ENCODE peak calls at places on chromosomes 1 and 21, in four cellular contexts. One of them, this sample, is unnamed.

GRCh38 chr1:221696045-221696444 is 45.8 kb downstream of the DUSP10 start:
- DNase-seq in NCI-H510A: no peak
- DNase-seq in astrocyte of the hippocampus: peak; percentile 39
- DNase-seq in ELF-1: no peak
- DNase-seq in this sample: no peak

GRCh38 chr1:5331101-5331500 is 661.1 kb downstream of the NPHP4 start:
- DNase-seq in NCI-H510A: no peak
- DNase-seq in astrocyte of the hippocampus: no peak
- DNase-seq in ELF-1: no peak
- DNase-seq in this sample: no peak

GRCh38 chr1:53726009-53726600 is 12.9 kb downstream of the GLIS1 start:
- DNase-seq in NCI-H510A: no peak
- DNase-seq in astrocyte of the hippocampus: no peak
- DNase-seq in ELF-1: no peak
- DNase-seq in this sample: no peak

GRCh38 chr21:46540087-46540710 is 64.7 kb downstream of the S100B start:
- DNase-seq in NCI-H510A: no peak
- DNase-seq in astrocyte of the hippocampus: no peak
- DNase-seq in ELF-1: no peak
- DNase-seq in this sample: no peak

GRCh38 chr1:19559641-19560040 is 74.3 kb upstream of the CAPZB start:
- DNase-seq in NCI-H510A: no peak
- DNase-seq in astrocyte of the hippocampus: peak; percentile 81
- DNase-seq in ELF-1: no peak
- DNase-seq in this sample: no peak

GRCh38 chr1:32981003-32981909 is 16.6 kb upstream of the RNF19B start:
- DNase-seq in NCI-H510A: no peak
- DNase-seq in astrocyte of the hippocampus: peak; percentile 87
- DNase-seq in ELF-1: peak; percentile 57
- DNase-seq in this sample: peak; percentile 22

GRCh38 chr1:17197696-17198095 is 7.2 kb upstream of the PADI1 start:
- DNase-seq in NCI-H510A: no peak
- DNase-seq in astrocyte of the hippocampus: no peak
- DNase-seq in ELF-1: no peak
- DNase-seq in this sample: no peak

GRCh38 chr21:17451364-17451869 is 61.4 kb upstream of the CXADR start:
- DNase-seq in NCI-H510A: no peak
- DNase-seq in astrocyte of the hippocampus: peak; percentile 59
- DNase-seq in ELF-1: no peak
- DNase-seq in this sample: no peak